ENCODE peak calls at places on chromosomes 2 and 18, in five cellular contexts. One of them, this sample, is unnamed.

GRCh38 chr2:14492920-14493503 is 139.5 kb upstream of the LRATD1 start:
- DNase-seq in NCI-H510A: no peak
- DNase-seq in NCI-H774: no peak
- DNase-seq in stimulated activated CD8-positive, alpha-beta memory T cell treated with anti-CD3 and anti-CD28 coated beads, Interleukin-7, amount 100 ng/mL, for 1 hour: no peak
- DNase-seq in NCI-H1092 treated with DMSO at 0.1 percent for 48 hours: no peak
- DNase-seq in this sample: no peak

GRCh38 chr2:1081411-1082225 is 131.0 kb downstream of the SNTG2 start:
- DNase-seq in NCI-H510A: no peak
- DNase-seq in NCI-H774: no peak
- DNase-seq in stimulated activated CD8-positive, alpha-beta memory T cell treated with anti-CD3 and anti-CD28 coated beads, Interleukin-7, amount 100 ng/mL, for 1 hour: no peak
- DNase-seq in NCI-H1092 treated with DMSO at 0.1 percent for 48 hours: no peak
- DNase-seq in this sample: no peak

GRCh38 chr2:144438722-144439508 is 81.0 kb downstream of the ZEB2 start:
- DNase-seq in NCI-H510A: no peak
- DNase-seq in NCI-H774: peak; percentile 26
- DNase-seq in stimulated activated CD8-positive, alpha-beta memory T cell treated with anti-CD3 and anti-CD28 coated beads, Interleukin-7, amount 100 ng/mL, for 1 hour: no peak
- DNase-seq in NCI-H1092 treated with DMSO at 0.1 percent for 48 hours: peak; percentile 30
- DNase-seq in this sample: no peak

GRCh38 chr2:26650713-26651457 is 9.7 kb upstream of the CIB4 start:
- DNase-seq in NCI-H510A: no peak
- DNase-seq in NCI-H774: no peak
- DNase-seq in stimulated activated CD8-positive, alpha-beta memory T cell treated with anti-CD3 and anti-CD28 coated beads, Interleukin-7, amount 100 ng/mL, for 1 hour: no peak
- DNase-seq in NCI-H1092 treated with DMSO at 0.1 percent for 48 hours: no peak
- DNase-seq in this sample: no peak

GRCh38 chr2:152815634-152816257 is 97.3 kb downstream of the ARL6IP6 start:
- DNase-seq in NCI-H510A: no peak
- DNase-seq in NCI-H774: no peak
- DNase-seq in stimulated activated CD8-positive, alpha-beta memory T cell treated with anti-CD3 and anti-CD28 coated beads, Interleukin-7, amount 100 ng/mL, for 1 hour: no peak
- DNase-seq in NCI-H1092 treated with DMSO at 0.1 percent for 48 hours: no peak
- DNase-seq in this sample: no peak

GRCh38 chr18:3815991-3816390 is 366.0 kb downstream of the TGIF1 start:
- DNase-seq in NCI-H510A: no peak
- DNase-seq in NCI-H774: no peak
- DNase-seq in stimulated activated CD8-positive, alpha-beta memory T cell treated with anti-CD3 and anti-CD28 coated beads, Interleukin-7, amount 100 ng/mL, for 1 hour: no peak
- DNase-seq in NCI-H1092 treated with DMSO at 0.1 percent for 48 hours: no peak
- DNase-seq in this sample: no peak

GRCh38 chr2:75787532-75788132 is 76.9 kb upstream of the GCFC2 start:
- DNase-seq in NCI-H510A: no peak
- DNase-seq in NCI-H774: peak; percentile 49
- DNase-seq in stimulated activated CD8-positive, alpha-beta memory T cell treated with anti-CD3 and anti-CD28 coated beads, Interleukin-7, amount 100 ng/mL, for 1 hour: no peak
- DNase-seq in NCI-H1092 treated with DMSO at 0.1 percent for 48 hours: peak; percentile 54
- DNase-seq in this sample: no peak

GRCh38 chr2:106269591-106270291 is 75.6 kb upstream of the UXS1 start:
- DNase-seq in NCI-H510A: peak; percentile 62
- DNase-seq in NCI-H774: peak; percentile 67
- DNase-seq in stimulated activated CD8-positive, alpha-beta memory T cell treated with anti-CD3 and anti-CD28 coated beads, Interleukin-7, amount 100 ng/mL, for 1 hour: peak; percentile 2
- DNase-seq in NCI-H1092 treated with DMSO at 0.1 percent for 48 hours: peak; percentile 64
- DNase-seq in this sample: no peak

GRCh38 chr2:172472441-172473051 is 45.2 kb downstream of the ITGA6 start:
- DNase-seq in NCI-H510A: no peak
- DNase-seq in NCI-H774: no peak
- DNase-seq in stimulated activated CD8-positive, alpha-beta memory T cell treated with anti-CD3 and anti-CD28 coated beads, Interleukin-7, amount 100 ng/mL, for 1 hour: no peak
- DNase-seq in NCI-H1092 treated with DMSO at 0.1 percent for 48 hours: no peak
- DNase-seq in this sample: no peak

GRCh38 chr18:62183578-62184195 is 3.2 kb downstream of the PIGN start:
- DNase-seq in NCI-H510A: no peak
- DNase-seq in NCI-H774: peak; percentile 37
- DNase-seq in stimulated activated CD8-positive, alpha-beta memory T cell treated with anti-CD3 and anti-CD28 coated beads, Interleukin-7, amount 100 ng/mL, for 1 hour: no peak
- DNase-seq in NCI-H1092 treated with DMSO at 0.1 percent for 48 hours: peak; percentile 60
- DNase-seq in this sample: no peak

GRCh38 chr2:71928734-71929481 is 218.8 kb downstream of the CYP26B1 start:
- DNase-seq in NCI-H510A: no peak
- DNase-seq in NCI-H774: no peak
- DNase-seq in stimulated activated CD8-positive, alpha-beta memory T cell treated with anti-CD3 and anti-CD28 coated beads, Interleukin-7, amount 100 ng/mL, for 1 hour: no peak
- DNase-seq in NCI-H1092 treated with DMSO at 0.1 percent for 48 hours: peak; percentile 1
- DNase-seq in this sample: no peak

GRCh38 chr2:172293952-172294351 is 133.4 kb upstream of the ITGA6 start:
- DNase-seq in NCI-H510A: peak; percentile 39
- DNase-seq in NCI-H774: no peak
- DNase-seq in stimulated activated CD8-positive, alpha-beta memory T cell treated with anti-CD3 and anti-CD28 coated beads, Interleukin-7, amount 100 ng/mL, for 1 hour: no peak
- DNase-seq in NCI-H1092 treated with DMSO at 0.1 percent for 48 hours: no peak
- DNase-seq in this sample: no peak

This sample was measured in cortex of kidney.